ENCODE peak calls at places on chromosomes 2 and 18, in four cellular contexts. One of them, this sample, is unnamed.

GRCh38 chr18:23069481-23069880 is 65.8 kb upstream of the CABLES1 start:
- DNase-seq in smooth muscle cell of the brain vasculature: no peak
- DNase-seq in heart left ventricle: no peak
- DNase-seq in WTC11: no peak
- DNase-seq in this sample: no peak

GRCh38 chr2:58871469-58872142 is 630.5 kb upstream of the FANCL start:
- DNase-seq in smooth muscle cell of the brain vasculature: no peak
- DNase-seq in heart left ventricle: no peak
- DNase-seq in WTC11: no peak
- DNase-seq in this sample: no peak

GRCh38 chr18:3839481-3840075 is 389.6 kb downstream of the TGIF1 start:
- DNase-seq in smooth muscle cell of the brain vasculature: no peak
- DNase-seq in heart left ventricle: no peak
- DNase-seq in WTC11: no peak
- DNase-seq in this sample: no peak

GRCh38 chr18:63298393-63299015 is 21.1 kb downstream of the BCL2 start:
- DNase-seq in smooth muscle cell of the brain vasculature: no peak
- DNase-seq in heart left ventricle: no peak
- DNase-seq in WTC11: no peak
- DNase-seq in this sample: no peak

GRCh38 chr18:48871391-48872166 is 79.2 kb downstream of the SMAD7 start:
- DNase-seq in smooth muscle cell of the brain vasculature: no peak
- DNase-seq in heart left ventricle: no peak
- DNase-seq in WTC11: no peak
- DNase-seq in this sample: no peak

GRCh38 chr18:26621161-26622026 is 73.0 kb upstream of the KCTD1 start:
- DNase-seq in smooth muscle cell of the brain vasculature: peak
- DNase-seq in heart left ventricle: peak
- DNase-seq in WTC11: peak
- DNase-seq in this sample: no peak

GRCh38 chr2:236544362-236544761 is 25.3 kb upstream of the ACKR3 start:
- DNase-seq in smooth muscle cell of the brain vasculature: no peak
- DNase-seq in heart left ventricle: no peak
- DNase-seq in WTC11: no peak
- DNase-seq in this sample: no peak

GRCh38 chr2:34096552-34097171 is 497.6 kb upstream of the FAM98A start:
- DNase-seq in smooth muscle cell of the brain vasculature: peak
- DNase-seq in heart left ventricle: peak
- DNase-seq in WTC11: peak
- DNase-seq in this sample: peak

GRCh38 chr2:155997538-155997937 is 335.0 kb downstream of the NR4A2 start:
- DNase-seq in smooth muscle cell of the brain vasculature: no peak
- DNase-seq in heart left ventricle: no peak
- DNase-seq in WTC11: no peak
- DNase-seq in this sample: no peak

GRCh38 chr2:90069290-90069894 is 1377.9 kb downstream of the RPIA start:
- DNase-seq in smooth muscle cell of the brain vasculature: no peak
- DNase-seq in heart left ventricle: no peak
- DNase-seq in WTC11: peak
- DNase-seq in this sample: no peak